ENCODE peak calls at places on chromosomes 13 and 19, in four cellular contexts. Z, V, C and H are unnamed samples.
A peak's percentile ranks its signal among the peaks of the same experiment; 100 is the strongest.

GRCh38 chr13:95805921-95806320 is 129.0 kb downstream of the DNAJC3 start:
- DNase-seq in V (no peak), Z (no peak), C (no peak), H (no peak)

GRCh38 chr19:13083008-13083404 is 19.7 kb downstream of the LYL1 start:
- DNase-seq in V (no peak), Z (no peak), C (no peak), H (no peak)

GRCh38 chr19:15180451-15181390 is 20.1 kb downstream of the NOTCH3 start:
- DNase-seq in C (no peak), V (no peak), Z (peak; percentile 24), H (no peak)

GRCh38 chr19:35268546-35269424 is at the start of gene USF2:
- DNase-seq in C (peak; percentile 56), Z (peak; percentile 83), V (peak; percentile 61), H (peak; percentile 64)

GRCh38 chr13:22765566-22765965 is 415.2 kb upstream of the SGCG start:
- DNase-seq in V (no peak), Z (no peak), C (no peak), H (no peak)

GRCh38 chr13:36275190-36276002 is 22.2 kb downstream of the CCDC169 start:
- DNase-seq in C (no peak), Z (peak; percentile 35), V (peak; percentile 73), H (no peak)

GRCh38 chr19:52898101-52898500 is 666 bp upstream of the ZNF320 start:
- DNase-seq in Z (no peak), V (no peak), C (no peak), H (no peak)

GRCh38 chr19:44747739-44748425 is 626 bp upstream of the BCL3 start:
- DNase-seq in Z (no peak), V (peak; percentile 63), C (no peak), H (peak; percentile 29)

GRCh38 chr13:113448885-113449692 is 4.2 kb downstream of the ADPRHL1 start:
- DNase-seq in V (peak; percentile 91), C (peak; percentile 21), Z (peak; percentile 100), H (peak; percentile 47)

GRCh38 chr13:87131611-87132010 is 539.6 kb upstream of the SLITRK5 start:
- DNase-seq in Z (no peak), C (no peak), V (peak; percentile 15), H (no peak)

GRCh38 chr19:31066385-31066784 is 282.9 kb downstream of the TSHZ3 start:
- DNase-seq in Z (no peak), C (no peak), V (no peak), H (no peak)

GRCh38 chr19:34179066-34179465 is 6.8 kb downstream of the LSM14A start:
- DNase-seq in C (no peak), V (no peak), Z (no peak), H (no peak)
- H3K4me1 ChIP-seq in C (peaks cover 50% of the 10 kb centered on the region), V (peaks cover 24% of the 10 kb centered on the region), Z (peaks cover 56% of the 10 kb centered on the region), H (peaks cover 67% of the 10 kb centered on the region)

DNA sequence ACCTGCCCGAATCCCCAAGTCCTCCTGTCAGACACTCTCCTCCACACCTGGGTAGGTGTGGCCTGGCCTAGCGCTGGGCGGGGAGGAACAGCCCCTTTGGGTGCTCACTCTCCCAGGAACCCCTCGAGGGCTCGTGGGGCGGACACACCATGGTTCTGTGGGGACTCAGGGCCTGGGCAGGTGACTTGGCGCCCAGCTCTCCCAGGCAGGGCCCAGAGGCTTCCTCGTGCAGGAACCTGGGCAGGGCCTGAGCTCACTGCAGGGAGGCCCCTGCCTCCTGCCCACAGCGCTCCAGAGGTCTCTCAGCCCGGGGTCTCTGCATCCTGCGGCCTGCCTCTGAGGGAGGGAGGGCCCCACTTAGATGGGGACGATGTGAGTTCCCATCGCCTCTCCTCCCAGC is 11.9 kb downstream of the LSM4 start:
- DNase-seq in C (no peak), Z (no peak), V (no peak), H (no peak)
- H3K36me3 ChIP-seq in C (peaks cover 32% of the 10 kb centered on the region), Z (peaks cover 97% of the 10 kb centered on the region), V (peaks cover 86% of the 10 kb centered on the region), H (peaks cover 6% of the 10 kb centered on the region)

GRCh38 chr19:4414144-4414799 is 11.8 kb downstream of the CHAF1A start:
- DNase-seq in C (no peak), V (no peak), Z (no peak), H (no peak)
- H3K4me3 ChIP-seq in C (no peak overlapping the region), V (no peak overlapping the region), Z (no peak overlapping the region), H (no peak overlapping the region)

GRCh38 chr19:33389574-33390119 is 16.1 kb downstream of the CEBPG start:
- DNase-seq in C (no peak), V (no peak), Z (no peak), H (no peak)
- H3K4me1 ChIP-seq in C (no peaks in the 10 kb centered on the region), V (peaks cover 15% of the 10 kb centered on the region), Z (no peaks in the 10 kb centered on the region), H (no peaks in the 10 kb centered on the region)

DNA sequence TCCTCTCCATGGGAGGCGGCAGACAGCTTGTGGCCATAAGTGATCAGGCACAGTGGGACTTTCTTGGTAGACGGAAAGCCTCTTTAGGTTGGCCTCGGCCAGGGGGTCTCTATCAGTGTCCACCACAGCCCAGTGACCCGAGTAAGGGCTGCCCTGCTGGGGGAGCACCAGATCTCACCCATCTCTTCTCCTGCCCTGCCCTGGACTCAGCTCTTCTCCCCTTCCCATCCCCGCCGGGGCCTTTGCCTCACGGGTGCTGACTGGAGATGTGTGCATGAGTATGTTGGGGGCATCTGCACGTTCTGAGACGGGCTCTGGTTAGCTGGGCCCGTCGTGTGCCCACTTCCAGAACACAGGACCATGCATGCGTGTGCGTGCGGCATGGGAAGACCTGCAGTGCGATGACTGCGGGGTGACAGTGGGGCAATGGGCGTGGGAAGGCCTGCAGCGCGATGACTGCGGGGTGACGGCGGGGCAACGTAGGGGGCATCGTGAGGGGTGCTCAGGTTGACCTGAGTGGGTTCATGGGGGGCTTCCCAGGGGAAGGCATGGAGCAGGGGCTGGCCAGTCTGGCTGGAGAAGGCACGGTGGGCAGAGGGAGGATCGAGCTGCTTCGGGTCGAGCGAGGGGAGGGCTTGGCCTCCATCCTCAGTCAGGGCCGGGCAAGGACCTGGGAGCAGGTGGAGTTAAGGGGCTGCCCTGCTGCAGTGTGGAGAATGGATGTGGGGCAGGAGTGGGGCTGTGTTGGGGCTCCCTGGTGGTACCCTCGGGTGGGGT is 15.9 kb downstream of the EPN1 start:
- DNase-seq in Z (no peak), V (no peak), C (no peak), H (no peak)
- H3K36me3 ChIP-seq in Z (peaks cover 100% of the 10 kb centered on the region), V (peaks cover 27% of the 10 kb centered on the region), C (peaks cover 81% of the 10 kb centered on the region), H (peaks cover 32% of the 10 kb centered on the region)

GRCh38 chr19:918152-918437 is 962 bp downstream of the KISS1R start:
- DNase-seq in Z (no peak), C (no peak), V (no peak), H (no peak)

GRCh38 chr19:918481-919156 is 1.5 kb downstream of the KISS1R start:
- DNase-seq in Z (no peak), C (no peak), V (no peak), H (no peak)

GRCh38 chr19:919157-920050 is 2.3 kb downstream of the KISS1R start:
- DNase-seq in Z (no peak), V (no peak), C (no peak), H (no peak)

GRCh38 chr19:917323-918151 is at the start of gene KISS1R:
- DNase-seq in C (no peak), V (peak; percentile 56), Z (peak; percentile 78), H (no peak)

DNA sequence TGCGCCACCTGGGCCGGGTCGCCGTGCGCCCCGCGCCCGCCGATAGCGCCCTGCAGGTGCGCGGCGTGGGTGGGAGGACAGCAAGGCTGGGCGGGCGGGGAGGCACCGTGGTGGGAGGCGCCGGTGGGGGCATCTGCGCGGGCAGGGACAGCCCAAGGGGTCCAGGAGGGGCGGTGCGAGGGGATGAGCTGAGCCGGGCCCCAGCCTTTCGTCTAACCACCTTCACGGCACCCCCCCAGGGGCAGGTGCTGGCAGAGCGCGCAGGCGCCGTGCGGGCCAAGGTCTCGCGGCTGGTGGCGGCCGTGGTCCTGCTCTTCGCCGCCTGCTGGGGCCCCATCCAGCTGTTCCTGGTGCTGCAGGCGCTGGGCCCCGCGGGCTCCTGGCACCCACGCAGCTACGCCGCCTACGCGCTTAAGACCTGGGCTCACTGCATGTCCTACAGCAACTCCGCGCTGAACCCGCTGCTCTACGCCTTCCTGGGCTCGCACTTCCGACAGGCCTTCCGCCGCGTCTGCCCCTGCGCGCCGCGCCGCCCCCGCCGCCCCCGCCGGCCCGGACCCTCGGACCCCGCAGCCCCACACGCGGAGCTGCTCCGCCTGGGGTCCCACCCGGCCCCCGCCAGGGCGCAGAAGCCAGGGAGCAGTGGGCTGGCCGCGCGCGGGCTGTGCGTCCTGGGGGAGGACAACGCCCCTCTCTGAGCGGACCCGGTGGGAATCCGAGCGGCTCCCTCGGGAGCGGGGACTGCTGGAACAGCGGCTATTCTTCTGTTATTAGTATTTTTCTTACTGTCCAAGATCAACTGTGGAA is 3.1 kb downstream of the KISS1R start:
- DNase-seq in V (no peak), Z (no peak), C (peak; percentile 56), H (peak; percentile 82)
- H3K4me3 ChIP-seq in V (no peak overlapping the region), Z (no peak overlapping the region), C (peak overlapping the region; percentile 45), H (peak overlapping the region; percentile 57)

GRCh38 chr13:77584111-77584510 is 48.6 kb downstream of the SCEL start:
- DNase-seq in Z (no peak), V (no peak), C (no peak), H (no peak)
- H3K4me1 ChIP-seq in Z (no peaks in the 10 kb centered on the region), V (no peaks in the 10 kb centered on the region), C (no peaks in the 10 kb centered on the region), H (no peaks in the 10 kb centered on the region)

DNA sequence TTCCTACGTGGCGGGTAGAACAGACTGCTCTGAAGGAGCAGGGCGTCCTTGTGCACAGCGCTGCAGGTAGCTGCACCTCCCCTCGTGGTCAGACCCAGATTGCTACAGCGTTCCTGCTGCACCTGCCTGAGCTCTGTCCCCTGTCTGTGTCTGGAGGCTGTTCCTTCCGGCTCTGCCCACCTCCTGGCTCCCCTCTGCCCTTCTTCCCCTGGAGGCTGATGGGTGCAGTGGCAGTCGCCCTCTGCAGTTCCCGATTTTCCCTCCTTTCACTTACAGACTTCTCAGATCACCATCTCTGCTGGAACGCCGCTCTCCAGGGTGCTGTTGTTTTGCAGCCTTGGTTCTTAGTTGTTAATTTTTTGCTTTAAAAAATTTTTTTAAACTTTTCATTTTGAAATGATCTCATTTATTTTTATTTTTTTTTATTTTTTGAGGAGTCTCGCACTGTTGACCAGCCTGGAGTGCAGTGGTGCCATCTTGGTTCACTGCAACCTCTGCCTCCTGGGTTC is 53.6 kb downstream of the SMARCA4 start:
- DNase-seq in Z (no peak), V (no peak), C (no peak), H (no peak)
- H3K36me3 ChIP-seq in Z (peaks cover 98% of the 10 kb centered on the region), V (peaks cover 99% of the 10 kb centered on the region), C (peaks cover 83% of the 10 kb centered on the region), H (peaks cover 62% of the 10 kb centered on the region)

DNA sequence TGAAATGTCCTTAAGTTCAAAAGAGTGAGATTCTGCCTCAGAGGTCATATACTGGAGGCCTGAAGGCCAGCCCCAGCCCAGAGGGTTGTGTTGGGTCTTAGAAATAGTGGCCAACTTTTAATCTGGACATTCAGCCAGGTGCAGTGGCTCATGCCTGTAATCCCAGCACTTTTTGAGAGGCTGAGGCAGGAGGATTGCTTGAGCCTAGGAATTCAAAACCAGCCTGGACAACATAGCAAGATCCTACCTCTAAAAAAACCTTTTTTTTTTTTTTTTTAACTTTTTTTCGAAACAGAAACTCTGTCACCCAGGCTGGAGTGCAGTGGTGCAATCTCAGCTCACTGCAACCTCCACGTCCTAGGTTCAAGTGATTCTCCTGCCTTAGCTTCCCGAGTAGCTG is 15.5 kb downstream of the DPF1 start:
- DNase-seq in V (no peak), Z (no peak), C (no peak), H (no peak)
- H3K4me3 ChIP-seq in V (no peak overlapping the region), Z (no peak overlapping the region), C (no peak overlapping the region), H (no peak overlapping the region)

GRCh38 chr19:29378126-29378525 is 147.7 kb upstream of the VSTM2B start:
- DNase-seq in Z (no peak), V (no peak), C (no peak), H (no peak)
- H3K4me1 ChIP-seq in Z (no peaks in the 10 kb centered on the region), V (no peaks in the 10 kb centered on the region), C (no peaks in the 10 kb centered on the region), H (no peaks in the 10 kb centered on the region)